ENCODE peak calls at places on chromosomes 3 and 15, in five cellular contexts. L, Y, S, F and Q are unnamed samples.

GRCh38 chr3:46538803-46539442 is 27.2 kb downstream of the LRRC2 start:
- DNase-seq in Y (no peak), L (peak; percentile 15), F (no peak), S (peak; percentile 63), Q (peak; percentile 83)

GRCh38 chr15:84894743-84895425 is 10.4 kb downstream of the SLC28A1 start:
- DNase-seq in L (no peak), F (no peak), S (no peak), Y (no peak), Q (no peak)

GRCh38 chr3:131750256-131750655 is 247.5 kb upstream of the MRPL3 start:
- DNase-seq in L (no peak), F (no peak), S (no peak), Y (no peak), Q (no peak)

GRCh38 chr15:23860290-23860751 is 173.2 kb upstream of the NDN start:
- DNase-seq in F (no peak), Y (no peak), S (no peak), L (no peak), Q (no peak)

GRCh38 chr3:43996379-43997301 is 245.0 kb upstream of the TOPAZ1 start:
- DNase-seq in Y (peak; percentile 41), F (peak; percentile 23), L (peak; percentile 49), S (no peak), Q (no peak)

GRCh38 chr3:13053915-13054704 is 19.1 kb downstream of the IQSEC1 start:
- DNase-seq in L (peak; percentile 20), S (no peak), F (no peak), Y (no peak), Q (no peak)

GRCh38 chr15:25508369-25509002 is 69.7 kb upstream of the UBE3A start:
- DNase-seq in Y (peak; percentile 41), S (no peak), F (peak; percentile 22), L (no peak), Q (no peak)

GRCh38 chr3:106215047-106215446 is 346.2 kb upstream of the CBLB start:
- DNase-seq in Y (no peak), F (no peak), S (no peak), L (no peak), Q (no peak)

GRCh38 chr3:107346559-107346958 is 30.7 kb upstream of the CCDC54 start:
- DNase-seq in Y (no peak), F (no peak), S (no peak), L (no peak), Q (no peak)